ENCODE peak calls at places on chromosomes 12 and 14, in nine cellular contexts. O, Q, Y, D, K, B, V, G and A are unnamed samples.

GRCh38 chr14:54488318-54488645 is 498 bp downstream of the GMFB start:
- DNase-seq in O (no peak), Q (no peak), Y (no peak), D (no peak), K (no peak), B (no peak), V (no peak), G (no peak), A (no peak)

GRCh38 chr12:45726594-45727300 is 2.8 kb upstream of the ARID2 start:
- DNase-seq in O (peak; percentile 53), Q (peak; percentile 51), Y (no peak), D (peak; percentile 23), K (peak; percentile 16), B (peak; percentile 53), V (no peak), G (no peak), A (no peak)

GRCh38 chr14:80095623-80096022 is 115.7 kb downstream of the DIO2 start:
- DNase-seq in O (no peak), Q (peak; percentile 65), Y (no peak), D (no peak), K (no peak), B (peak; percentile 93), V (no peak), G (no peak), A (no peak)

GRCh38 chr14:20112321-20112720 is 1.8 kb downstream of the OR4K17 start:
- DNase-seq in O (no peak), Q (no peak), Y (no peak), D (no peak), K (no peak), B (no peak), V (no peak), G (no peak), A (no peak)

GRCh38 chr14:95577875-95578274 is 43.0 kb downstream of the GLRX5 start:
- DNase-seq in O (no peak), Q (no peak), Y (no peak), D (no peak), K (no peak), B (no peak), V (no peak), G (no peak), A (no peak)

GRCh38 chr12:131085816-131086591 is 132.3 kb downstream of the ADGRD1 start:
- DNase-seq in O (peak; percentile 38), Q (no peak), Y (no peak), D (no peak), K (no peak), B (no peak), V (no peak), G (no peak), A (no peak)

GRCh38 chr14:22039938-22040780 is 366.5 kb upstream of the OR4E1 start:
- DNase-seq in O (no peak), Q (no peak), Y (no peak), D (peak; percentile 47), K (peak; percentile 41), B (no peak), V (no peak), G (no peak), A (no peak)

GRCh38 chr12:131014343-131014742 is 60.6 kb downstream of the ADGRD1 start:
- DNase-seq in O (no peak), Q (no peak), Y (no peak), D (no peak), K (no peak), B (no peak), V (no peak), G (no peak), A (no peak)

GRCh38 chr12:47547077-47547476 is 158.8 kb downstream of the RPAP3 start:
- DNase-seq in O (no peak), Q (peak; percentile 51), Y (no peak), D (no peak), K (no peak), B (peak; percentile 55), V (peak; percentile 36), G (no peak), A (no peak)

GRCh38 chr12:76802060-76802459 is 38.1 kb downstream of the ZDHHC17 start:
- DNase-seq in O (no peak), Q (no peak), Y (no peak), D (no peak), K (no peak), B (no peak), V (no peak), G (no peak), A (no peak)

GRCh38 chr12:57552692-57553321 is 3.0 kb downstream of the KIF5A start:
- DNase-seq in O (no peak), Q (peak; percentile 46), Y (no peak), D (no peak), K (no peak), B (peak; percentile 48), V (no peak), G (no peak), A (no peak)

GRCh38 chr12:92036771-92037453 is 108.7 kb downstream of the BTG1 start:
- DNase-seq in O (no peak), Q (peak; percentile 73), Y (no peak), D (no peak), K (no peak), B (no peak), V (peak; percentile 61), G (no peak), A (no peak)

GRCh38 chr14:76264384-76264783 is 111.6 kb upstream of the ESRRB start:
- DNase-seq in O (no peak), Q (no peak), Y (no peak), D (no peak), K (no peak), B (no peak), V (no peak), G (no peak), A (no peak)

GRCh38 chr12:95522692-95523091 is 28.6 kb downstream of the USP44 start:
- DNase-seq in O (no peak), Q (no peak), Y (no peak), D (no peak), K (no peak), B (peak; percentile 4), V (no peak), G (no peak), A (no peak)

GRCh38 chr12:32273712-32274111 is 125.6 kb upstream of the FGD4 start:
- DNase-seq in O (no peak), Q (no peak), Y (no peak), D (peak; percentile 55), K (peak; percentile 41), B (no peak), V (no peak), G (peak; percentile 39), A (peak; percentile 66)

GRCh38 chr12:4526923-4527546 is 11.7 kb upstream of the RAD51AP1 start:
- DNase-seq in O (no peak), Q (peak; percentile 13), Y (no peak), D (no peak), K (no peak), B (peak; percentile 10), V (no peak), G (no peak), A (no peak)

GRCh38 chr14:37597538-37598084 is 2.2 kb downstream of the TTC6 start:
- DNase-seq in O (no peak), Q (peak; percentile 10), Y (no peak), D (no peak), K (no peak), B (peak; percentile 37), V (no peak), G (no peak), A (no peak)

GRCh38 chr12:666766-667308 is 3.6 kb upstream of the NINJ2 start:
- DNase-seq in O (no peak), Q (peak; percentile 20), Y (no peak), D (no peak), K (peak; percentile 51), B (peak; percentile 65), V (no peak), G (no peak), A (no peak)

GRCh38 chr14:22333408-22334274 is 255.4 kb downstream of the DAD1 start:
- DNase-seq in O (no peak), Q (peak; percentile 26), Y (no peak), D (peak; percentile 35), K (no peak), B (peak; percentile 43), V (no peak), G (no peak), A (no peak)

GRCh38 chr14:94561656-94562010 is 391 bp downstream of the SERPINA4 start:
- DNase-seq in O (no peak), Q (no peak), Y (no peak), D (no peak), K (no peak), B (no peak), V (no peak), G (no peak), A (no peak)

GRCh38 chr12:64824500-64825142 is at the start of gene TBC1D30:
- DNase-seq in O (no peak), Q (peak; percentile 17), Y (peak; percentile 52), D (no peak), K (peak; percentile 11), B (peak; percentile 16), V (no peak), G (no peak), A (no peak)

GRCh38 chr12:70928066-70928465 is 7.5 kb upstream of the PTPRR start:
- DNase-seq in O (no peak), Q (no peak), Y (no peak), D (no peak), K (no peak), B (no peak), V (no peak), G (no peak), A (no peak)

GRCh38 chr12:77734489-77734888 is 96.2 kb upstream of the NAV3 start:
- DNase-seq in O (no peak), Q (peak; percentile 68), Y (no peak), D (no peak), K (no peak), B (peak; percentile 39), V (no peak), G (no peak), A (no peak)

GRCh38 chr14:28744126-28744525 is 22.5 kb upstream of the FOXG1 start:
- DNase-seq in O (no peak), Q (no peak), Y (no peak), D (no peak), K (no peak), B (no peak), V (no peak), G (no peak), A (no peak)

GRCh38 chr12:4744709-4745108 is 24.5 kb downstream of the GALNT8 start:
- DNase-seq in O (no peak), Q (no peak), Y (no peak), D (no peak), K (no peak), B (no peak), V (no peak), G (no peak), A (no peak)

GRCh38 chr14:97058071-97058470 is 260.9 kb downstream of the VRK1 start:
- DNase-seq in O (no peak), Q (peak; percentile 15), Y (no peak), D (no peak), K (no peak), B (no peak), V (no peak), G (no peak), A (no peak)

GRCh38 chr14:53391631-53392030 is 238.5 kb upstream of the DDHD1 start:
- DNase-seq in O (no peak), Q (peak; percentile 76), Y (no peak), D (no peak), K (no peak), B (peak; percentile 89), V (no peak), G (no peak), A (no peak)